ENCODE peak calls at places on chromosomes 6 and 20, in seven cellular contexts. M is pancreas, O is MM.1S, A is fibroblast of mammary gland, K is GM12865, Y is upper lobe of left lung, P is H1. C is an unnamed sample.

GRCh38 chr6:126657556-126658129 is 317.7 kb downstream of the CENPW start:
- DNase-seq in M (no peak), O (peak), A (peak), K (peak), Y (no peak), P (no peak), C (peak)

GRCh38 chr20:669573-669972 is 6.0 kb downstream of the SCRT2 start:
- DNase-seq in M (no peak), O (no peak), A (no peak), K (no peak), Y (no peak), P (no peak), C (no peak)

GRCh38 chr6:79446006-79446405 is 91.2 kb downstream of the LCA5 start:
- DNase-seq in M (no peak), O (no peak), A (peak), K (no peak), Y (no peak), P (no peak), C (no peak)

GRCh38 chr6:134004714-134005113 is 47.7 kb downstream of the SLC2A12 start:
- DNase-seq in M (no peak), O (no peak), A (no peak), K (no peak), Y (no peak), P (no peak), C (no peak)

GRCh38 chr6:112991912-112992311 is 644.8 kb downstream of the RFPL4B start:
- DNase-seq in M (no peak), O (no peak), A (no peak), K (no peak), Y (no peak), P (no peak), C (no peak)

GRCh38 chr6:143396497-143397228 is 53.8 kb downstream of the ADAT2 start:
- DNase-seq in M (no peak), O (no peak), A (no peak), K (no peak), Y (no peak), P (no peak), C (no peak)

GRCh38 chr6:62891065-62891647 is 320.1 kb upstream of the FKBP1C start:
- DNase-seq in M (no peak), O (peak), A (peak), K (peak), Y (no peak), P (no peak), C (peak)

GRCh38 chr6:42974919-42975505 is 4.0 kb downstream of the PEX6 start:
- DNase-seq in M (no peak), O (no peak), A (no peak), K (no peak), Y (no peak), P (no peak), C (no peak)

GRCh38 chr6:127812985-127813681 is 87.7 kb downstream of the THEMIS start:
- DNase-seq in M (no peak), O (no peak), A (no peak), K (no peak), Y (no peak), P (no peak), C (no peak)

GRCh38 chr20:46974669-46975434 is 80.2 kb downstream of the EYA2 start:
- DNase-seq in M (no peak), O (no peak), A (no peak), K (no peak), Y (no peak), P (no peak), C (no peak)

GRCh38 chr6:139655783-139656705 is 281.6 kb upstream of the CITED2 start:
- DNase-seq in M (no peak), O (no peak), A (no peak), K (no peak), Y (no peak), P (no peak), C (no peak)

GRCh38 chr6:162032620-162033019 is 694.9 kb downstream of the PRKN start:
- DNase-seq in M (no peak), O (no peak), A (peak), K (no peak), Y (no peak), P (no peak), C (peak)

GRCh38 chr6:56637640-56638039 is 5.0 kb downstream of the DST start:
- DNase-seq in M (no peak), O (peak), A (peak), K (peak), Y (no peak), P (no peak), C (peak)

GRCh38 chr20:52744441-52744840 is 227.7 kb upstream of the TSHZ2 start:
- DNase-seq in M (no peak), O (no peak), A (no peak), K (no peak), Y (no peak), P (no peak), C (no peak)

GRCh38 chr6:128512296-128512695 is 8.1 kb downstream of the PTPRK start:
- DNase-seq in M (no peak), O (no peak), A (no peak), K (no peak), Y (no peak), P (no peak), C (no peak)

GRCh38 chr6:164346631-164347030 is 932.1 kb downstream of the QKI start:
- DNase-seq in M (no peak), O (no peak), A (no peak), K (no peak), Y (no peak), P (no peak), C (no peak)

GRCh38 chr6:144340541-144341371 is 55.6 kb downstream of the UTRN start:
- DNase-seq in M (no peak), O (no peak), A (peak), K (no peak), Y (no peak), P (no peak), C (peak)

GRCh38 chr6:149129401-149130077 is 188.0 kb upstream of the TAB2 start:
- DNase-seq in M (no peak), O (no peak), A (peak), K (peak), Y (no peak), P (no peak), C (peak)

GRCh38 chr6:123715243-123715863 is 78.6 kb upstream of the TRDN start:
- DNase-seq in M (no peak), O (peak), A (peak), K (peak), Y (no peak), P (no peak), C (peak)

GRCh38 chr6:108604156-108604555 is 43.4 kb downstream of the FOXO3 start:
- DNase-seq in M (no peak), O (no peak), A (no peak), K (no peak), Y (no peak), P (no peak), C (no peak)

GRCh38 chr6:2396856-2397640 is 151.6 kb upstream of the GMDS start:
- DNase-seq in M (no peak), O (no peak), A (peak), K (no peak), Y (no peak), P (no peak), C (peak)

GRCh38 chr20:61263938-61264337 is 11.9 kb downstream of the CDH4 start:
- DNase-seq in M (no peak), O (no peak), A (no peak), K (no peak), Y (no peak), P (no peak), C (no peak)

GRCh38 chr6:157946865-157947532 is 34.7 kb upstream of the SYNJ2 start:
- DNase-seq in M (no peak), O (peak), A (peak), K (peak), Y (no peak), P (no peak), C (peak)

GRCh38 chr6:7594579-7595125 is 4.7 kb downstream of the SNRNP48 start:
- DNase-seq in M (no peak), O (no peak), A (no peak), K (no peak), Y (no peak), P (no peak), C (peak)

GRCh38 chr20:1388706-1389483 is 4.0 kb downstream of the FKBP1A start:
- DNase-seq in M (no peak), O (no peak), A (no peak), K (no peak), Y (no peak), P (no peak), C (no peak)

GRCh38 chr6:169960891-169961611 is 209.6 kb downstream of the ERMARD start:
- DNase-seq in M (peak), O (no peak), A (no peak), K (no peak), Y (peak), P (no peak), C (no peak)

GRCh38 chr6:33735201-33735600 is 11.5 kb downstream of the IP6K3 start:
- DNase-seq in M (no peak), O (no peak), A (no peak), K (no peak), Y (no peak), P (no peak), C (no peak)

GRCh38 chr6:149888659-149889058 is 9.3 kb downstream of the RAET1E start:
- DNase-seq in M (no peak), O (no peak), A (peak), K (no peak), Y (no peak), P (no peak), C (no peak)

GRCh38 chr6:132798820-132799538 is 542 bp upstream of the SLC18B1 start:
- DNase-seq in M (peak), O (peak), A (peak), K (peak), Y (no peak), P (no peak), C (peak)

GRCh38 chr20:46350986-46351267 is 42.6 kb upstream of the CDH22 start:
- DNase-seq in M (no peak), O (no peak), A (no peak), K (no peak), Y (peak), P (no peak), C (no peak)

GRCh38 chr6:7540595-7540994 is 876 bp upstream of the DSP start:
- DNase-seq in M (no peak), O (no peak), A (peak), K (no peak), Y (no peak), P (no peak), C (no peak)

GRCh38 chr6:141610741-141611140 is 522.0 kb upstream of the GJE1 start:
- DNase-seq in M (no peak), O (no peak), A (peak), K (no peak), Y (no peak), P (peak), C (peak)

GRCh38 chr6:111757342-111757741 is 115.9 kb downstream of the FYN start:
- DNase-seq in M (no peak), O (no peak), A (peak), K (no peak), Y (no peak), P (no peak), C (peak)

GRCh38 chr6:157756708-157757429 is 66.2 kb upstream of the SNX9 start:
- DNase-seq in M (peak), O (peak), A (peak), K (peak), Y (peak), P (peak), C (peak)

GRCh38 chr20:25462166-25462565 is 54.7 kb downstream of the GINS1 start:
- DNase-seq in M (no peak), O (no peak), A (no peak), K (no peak), Y (no peak), P (no peak), C (no peak)

GRCh38 chr6:151494235-151494950 is 576 bp downstream of the CCDC170 start:
- DNase-seq in M (peak), O (peak), A (peak), K (peak), Y (peak), P (no peak), C (peak)

GRCh38 chr6:164106345-164106769 is 691.8 kb downstream of the QKI start:
- DNase-seq in M (no peak), O (no peak), A (peak), K (peak), Y (peak), P (no peak), C (peak)

GRCh38 chr6:37724530-37725220 is 27.0 kb upstream of the MDGA1 start:
- DNase-seq in M (no peak), O (no peak), A (no peak), K (no peak), Y (no peak), P (no peak), C (no peak)
- H3K4me3 ChIP-seq in M (no peak), O (no peak), A (no peak), K (no peak), Y (no peak), P (no peak), C (no peak)

GRCh38 chr6:166999145-166999844 is at the start of gene CEP43:
- DNase-seq in M (peak), O (peak), A (peak), K (peak), Y (peak), P (peak), C (peak)
- TF ChIP-seq CTCF in M (no peak), O (no peak), A (no peak), K (no peak), Y (no peak), P (no peak), C (no peak)

DNA sequence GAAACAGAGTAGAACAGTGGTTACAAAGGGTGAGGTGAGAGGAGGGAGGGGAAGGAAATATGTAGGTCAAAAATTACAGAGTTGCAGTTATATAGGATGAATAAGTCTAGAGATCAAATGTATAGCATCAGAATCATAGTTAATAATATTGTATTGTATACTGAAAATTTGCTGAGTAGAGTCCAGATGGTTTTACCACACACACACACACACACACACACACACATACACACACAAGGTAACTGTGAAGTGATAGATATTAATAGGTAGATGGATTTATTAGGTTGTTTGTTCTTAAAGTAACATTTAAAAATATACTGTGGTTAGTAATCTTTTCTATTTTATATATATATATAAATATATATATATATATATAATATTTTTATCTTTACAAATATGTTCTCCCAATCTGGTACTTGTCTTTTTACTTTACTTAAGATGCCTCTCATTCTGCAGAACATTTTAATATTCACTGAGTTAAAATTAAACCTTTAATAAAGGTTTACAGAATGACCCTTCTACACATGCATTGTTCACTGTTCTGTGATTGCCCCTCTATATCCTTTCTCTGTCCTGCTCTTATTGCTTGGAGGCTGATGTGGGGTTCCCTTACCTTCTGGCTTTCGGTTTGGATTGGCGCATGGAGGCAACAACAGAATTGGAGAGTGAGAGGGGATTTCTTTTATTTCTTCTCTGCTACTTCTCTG is 408 bp downstream of the PTCHD4 start:
- DNase-seq in M (no peak), O (no peak), A (no peak), K (no peak), Y (no peak), P (no peak), C (peak)
- H3K4me3 ChIP-seq in M (no peak), O (no peak), A (peak), K (peak), Y (no peak), P (peak), C (peak)

GRCh38 chr6:82363368-82364086 is at the start of gene TPBG:
- DNase-seq in M (peak), O (peak), A (peak), K (peak), Y (peak), P (peak), C (peak)

GRCh38 chr6:82361631-82362030 is 2.0 kb upstream of the TPBG start:
- DNase-seq in M (no peak), O (no peak), A (no peak), K (no peak), Y (no peak), P (no peak), C (peak)

GRCh38 chr6:82364087-82365010 is 732 bp downstream of the TPBG start:
- DNase-seq in M (peak), O (no peak), A (peak), K (peak), Y (peak), P (no peak), C (peak)

GRCh38 chr6:82362144-82362543 is 1.5 kb upstream of the TPBG start:
- DNase-seq in M (no peak), O (no peak), A (peak), K (no peak), Y (no peak), P (no peak), C (peak)

GRCh38 chr6:82362868-82363267 is 749 bp upstream of the TPBG start:
- DNase-seq in M (no peak), O (no peak), A (peak), K (no peak), Y (no peak), P (no peak), C (peak)
- TF ChIP-seq CTCF in M (no peak), O (no peak), A (no peak), K (no peak), Y (no peak), P (no peak), C (no peak)